ENCODE peak calls at places on chromosomes 2 and 18, in seven cellular contexts. Z, A, Q, L, U, P and W are unnamed samples.

GRCh38 chr2:62631160-62632085 is 74.1 kb upstream of the EHBP1 start:
- DNase-seq in Z (no peak), A (no peak), Q (no peak), L (no peak), U (no peak), P (no peak), W (no peak)

GRCh38 chr18:31500161-31500688 is 2.2 kb downstream of the DSG2 start:
- DNase-seq in Z (no peak), A (no peak), Q (no peak), L (peak), U (no peak), P (no peak), W (no peak)

GRCh38 chr2:127404466-127405251 is 13.6 kb upstream of the PROC start:
- DNase-seq in Z (no peak), A (no peak), Q (no peak), L (no peak), U (no peak), P (peak), W (no peak)

GRCh38 chr2:179263460-179264237 is 983 bp downstream of the SESTD1 start:
- DNase-seq in Z (no peak), A (peak), Q (no peak), L (peak), U (peak), P (peak), W (peak)

GRCh38 chr2:71892132-71892730 is 255.4 kb downstream of the CYP26B1 start:
- DNase-seq in Z (no peak), A (no peak), Q (no peak), L (no peak), U (no peak), P (peak), W (no peak)

GRCh38 chr2:204945376-204945775 is 400.1 kb downstream of the PARD3B start:
- DNase-seq in Z (no peak), A (no peak), Q (no peak), L (no peak), U (no peak), P (no peak), W (no peak)

GRCh38 chr2:239602290-239603282 is 201.8 kb upstream of the HDAC4 start:
- DNase-seq in Z (no peak), A (no peak), Q (no peak), L (no peak), U (no peak), P (peak), W (peak)

GRCh38 chr2:105519516-105519915 is 120.7 kb upstream of the FHL2 start:
- DNase-seq in Z (no peak), A (no peak), Q (no peak), L (no peak), U (no peak), P (no peak), W (no peak)

GRCh38 chr2:45992021-45992745 is 305.0 kb upstream of the EPAS1 start:
- DNase-seq in Z (no peak), A (no peak), Q (no peak), L (peak), U (peak), P (no peak), W (peak)

GRCh38 chr18:12882416-12882815 is 1.6 kb downstream of the PTPN2 start:
- DNase-seq in Z (no peak), A (no peak), Q (no peak), L (no peak), U (no peak), P (no peak), W (no peak)

GRCh38 chr2:11348209-11348749 is 3.8 kb upstream of the ROCK2 start:
- DNase-seq in Z (no peak), A (no peak), Q (no peak), L (no peak), U (peak), P (no peak), W (peak)

GRCh38 chr18:1392865-1393734 is 488.4 kb downstream of the ADCYAP1 start:
- DNase-seq in Z (no peak), A (no peak), Q (no peak), L (no peak), U (no peak), P (no peak), W (no peak)

GRCh38 chr2:165450141-165450540 is 19.4 kb upstream of the CSRNP3 start:
- DNase-seq in Z (no peak), A (no peak), Q (no peak), L (no peak), U (no peak), P (no peak), W (no peak)

GRCh38 chr2:195782156-195782555 is 125.1 kb downstream of the SLC39A10 start:
- DNase-seq in Z (no peak), A (no peak), Q (no peak), L (no peak), U (no peak), P (no peak), W (no peak)

GRCh38 chr2:159904565-159905281 is 106.7 kb upstream of the CD302 start:
- DNase-seq in Z (peak), A (peak), Q (no peak), L (peak), U (peak), P (peak), W (peak)

GRCh38 chr2:156423674-156424282 is 12.4 kb upstream of the GPD2 start:
- DNase-seq in Z (no peak), A (no peak), Q (no peak), L (no peak), U (no peak), P (no peak), W (no peak)

GRCh38 chr18:3383381-3383915 is 66.5 kb upstream of the TGIF1 start:
- DNase-seq in Z (no peak), A (no peak), Q (no peak), L (no peak), U (no peak), P (no peak), W (no peak)

GRCh38 chr18:65523461-65523860 is 227.4 kb upstream of the CDH7 start:
- DNase-seq in Z (no peak), A (no peak), Q (no peak), L (no peak), U (no peak), P (no peak), W (no peak)

GRCh38 chr2:55051026-55051866 is 995 bp upstream of the RTN4 start:
- DNase-seq in Z (peak), A (no peak), Q (peak), L (peak), U (peak), P (no peak), W (no peak)

GRCh38 chr2:30139131-30139870 is 7.5 kb upstream of the YPEL5 start:
- DNase-seq in Z (no peak), A (no peak), Q (no peak), L (peak), U (no peak), P (no peak), W (no peak)

GRCh38 chr2:47193607-47194006 is 38.5 kb upstream of the STPG4 start:
- DNase-seq in Z (no peak), A (no peak), Q (no peak), L (no peak), U (no peak), P (no peak), W (no peak)

GRCh38 chr2:96763511-96764252 is 3.0 kb downstream of the CNNM4 start:
- DNase-seq in Z (no peak), A (no peak), Q (no peak), L (peak), U (no peak), P (no peak), W (no peak)

GRCh38 chr2:16005819-16006536 is 65.6 kb downstream of the MYCN start:
- DNase-seq in Z (peak), A (no peak), Q (peak), L (peak), U (peak), P (no peak), W (no peak)

GRCh38 chr2:47015730-47016129 is 100.1 kb upstream of the MCFD2 start:
- DNase-seq in Z (no peak), A (no peak), Q (no peak), L (no peak), U (no peak), P (no peak), W (no peak)

GRCh38 chr2:30385327-30385726 is 61.7 kb upstream of the LCLAT1 start:
- DNase-seq in Z (no peak), A (no peak), Q (no peak), L (no peak), U (no peak), P (no peak), W (no peak)

GRCh38 chr2:111196435-111196834 is 75.7 kb downstream of the BCL2L11 start:
- DNase-seq in Z (no peak), A (no peak), Q (no peak), L (no peak), U (no peak), P (no peak), W (no peak)

GRCh38 chr2:206084870-206085741 is 868 bp downstream of the INO80D start:
- DNase-seq in Z (no peak), A (no peak), Q (no peak), L (peak), U (peak), P (peak), W (peak)

GRCh38 chr18:12726774-12727550 is 24.1 kb downstream of the PSMG2 start:
- DNase-seq in Z (no peak), A (no peak), Q (peak), L (peak), U (peak), P (no peak), W (no peak)

GRCh38 chr2:44948565-44949328 is 7.2 kb downstream of the SIX3 start:
- DNase-seq in Z (no peak), A (no peak), Q (no peak), L (no peak), U (no peak), P (peak), W (no peak)

GRCh38 chr2:216601632-216602409 is 31.4 kb upstream of the IGFBP2 start:
- DNase-seq in Z (no peak), A (no peak), Q (no peak), L (no peak), U (no peak), P (no peak), W (no peak)

DNA sequence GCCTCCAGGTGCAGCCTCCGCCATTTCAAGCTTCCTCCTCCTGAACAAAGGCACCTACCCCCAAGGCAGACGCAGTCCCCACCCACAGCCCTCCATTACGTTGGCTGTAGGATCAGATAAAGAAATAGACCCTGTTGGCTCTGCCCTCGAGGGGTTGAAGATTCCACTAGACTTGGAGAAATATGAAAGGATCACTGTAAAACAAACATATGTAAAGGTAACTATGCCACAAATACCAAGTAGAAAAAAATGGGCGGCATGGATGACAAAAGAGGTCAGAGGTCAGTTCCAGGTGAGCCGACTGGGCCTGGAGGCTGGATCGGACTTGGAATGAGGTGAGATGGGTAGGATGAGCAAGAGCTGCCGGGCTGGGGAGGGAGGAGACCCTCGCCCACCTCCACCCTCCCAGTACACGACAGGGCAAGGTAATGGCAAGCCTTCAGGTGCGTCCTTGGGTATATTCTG is 84.8 kb upstream of the POMC start:
- DNase-seq in Z (no peak), A (no peak), Q (no peak), L (no peak), U (no peak), P (no peak), W (no peak)
- H3K4me3 ChIP-seq in Z (peak), A (no peak), Q (no peak), L (peak), U (peak), P (no peak), W (no peak)

DNA sequence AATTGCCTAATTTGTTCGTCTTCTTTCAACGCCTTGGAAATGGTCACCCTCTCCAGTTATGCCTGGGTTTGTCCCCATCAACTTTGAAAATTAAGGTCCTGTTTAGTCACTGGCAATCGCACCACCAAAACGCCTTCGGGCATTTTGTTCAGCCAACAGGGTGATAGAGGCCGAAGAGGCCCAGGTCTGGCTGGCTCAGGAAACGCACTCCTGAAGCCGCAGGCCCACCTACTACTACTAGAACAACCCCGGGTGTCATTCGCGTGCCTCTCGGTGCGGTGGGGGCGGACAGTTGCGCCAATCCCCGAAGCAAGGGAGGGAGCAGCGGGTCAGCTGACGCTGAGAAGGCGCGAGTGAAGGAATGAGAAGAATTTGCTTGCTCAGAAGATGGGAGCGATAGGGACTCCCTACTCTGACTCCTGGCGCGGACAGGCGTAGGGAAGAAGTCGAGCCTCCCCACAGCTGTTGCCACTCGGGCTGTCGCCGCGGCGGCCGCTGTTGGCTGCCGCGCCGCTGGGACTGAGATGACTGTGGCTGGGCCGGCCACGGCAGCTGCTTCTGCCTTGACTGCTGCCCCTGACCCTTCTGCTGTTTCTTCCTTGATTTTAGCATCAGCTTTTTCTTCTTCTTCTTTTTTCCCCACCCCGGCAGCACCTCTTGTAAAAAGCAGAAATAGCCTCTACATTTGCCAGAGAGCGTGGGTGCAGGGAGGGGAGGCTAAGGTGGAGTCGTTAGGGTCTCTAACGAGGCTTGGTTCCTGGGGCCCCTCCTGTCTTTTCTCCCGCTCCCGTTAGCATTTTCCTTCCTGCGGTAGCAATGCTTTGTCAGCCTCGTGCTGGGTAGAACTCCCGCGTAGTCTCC is 387.6 kb downstream of the FIGN start:
- DNase-seq in Z (peak), A (no peak), Q (peak), L (peak), U (peak), P (peak), W (peak)
- TF ChIP-seq POLR2A in Z (no peak), A (no peak), Q (no peak), L (no peak), U (no peak), P (no peak), W (no peak)

DNA sequence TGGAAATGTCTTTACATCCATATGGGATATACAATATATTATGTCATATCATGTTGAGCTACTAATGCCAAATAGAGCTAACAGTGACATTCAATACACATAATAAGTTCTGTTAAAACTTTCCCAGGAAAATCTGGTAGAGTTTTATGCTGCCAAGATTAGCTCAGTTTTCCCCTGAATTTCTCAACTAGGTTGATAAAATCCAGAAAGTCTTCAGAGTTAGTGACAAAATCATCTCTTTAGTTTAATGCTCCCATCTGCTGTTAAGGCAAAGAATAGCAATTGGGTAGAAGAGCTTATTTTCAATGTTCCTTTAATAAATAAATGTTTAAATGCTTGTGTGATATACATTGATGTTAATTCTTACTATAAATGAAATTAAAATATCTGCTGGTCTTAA is 10.0 kb downstream of the COL3A1 start:
- DNase-seq in Z (no peak), A (no peak), Q (no peak), L (no peak), U (no peak), P (no peak), W (no peak)
- TF ChIP-seq CTCF in Z (peak), A (peak), Q (peak), L (no peak), U (no peak), P (no peak), W (no peak)

GRCh38 chr2:112540906-112541305 is 1.4 kb upstream of the POLR1B start:
- DNase-seq in Z (no peak), A (no peak), Q (no peak), L (no peak), U (no peak), P (no peak), W (no peak)
- H3K4me3 ChIP-seq in Z (no peak), A (no peak), Q (peak), L (peak), U (peak), P (no peak), W (no peak)

GRCh38 chr2:61538920-61539559 is 884 bp upstream of the XPO1 start:
- DNase-seq in Z (no peak), A (no peak), Q (peak), L (peak), U (no peak), P (no peak), W (no peak)
- TF ChIP-seq POLR2A in Z (no peak), A (no peak), Q (no peak), L (no peak), U (no peak), P (no peak), W (no peak)

DNA sequence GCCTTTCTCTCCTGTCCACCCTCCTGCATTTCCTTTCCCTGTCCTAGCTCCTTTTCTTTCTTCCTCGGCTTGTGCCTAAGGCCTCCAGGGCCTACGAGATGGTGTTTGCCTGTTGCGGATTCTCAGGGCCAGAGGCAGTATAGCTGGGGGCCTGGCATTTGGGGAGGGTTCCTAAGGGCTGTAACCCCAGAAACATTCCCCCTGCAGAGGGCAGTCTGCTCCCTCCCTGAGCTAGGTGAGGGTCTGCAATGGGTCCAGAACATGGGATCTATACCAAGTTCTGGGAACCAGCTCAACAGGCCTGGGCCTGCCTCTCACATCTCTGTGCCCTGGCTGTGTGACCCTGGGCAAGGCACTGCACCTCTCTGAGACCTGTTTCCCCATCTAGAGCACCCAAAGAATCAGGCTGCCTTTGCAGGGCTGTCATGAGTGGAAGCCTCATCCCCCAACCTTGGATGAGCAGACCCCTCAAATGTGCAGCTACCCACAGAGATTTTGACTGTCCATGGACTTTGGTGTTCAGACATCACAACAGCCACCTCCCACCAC is 97.5 kb downstream of the GLI2 start:
- DNase-seq in Z (no peak), A (no peak), Q (no peak), L (no peak), U (no peak), P (peak), W (no peak)
- TF ChIP-seq CTCF in Z (no peak), A (no peak), Q (no peak), L (no peak), U (no peak), P (no peak), W (no peak)

GRCh38 chr2:200042944-200043343 is 87.6 kb downstream of the MAIP1 start:
- DNase-seq in Z (no peak), A (no peak), Q (no peak), L (no peak), U (no peak), P (no peak), W (no peak)

GRCh38 chr2:200039847-200040246 is 84.5 kb downstream of the MAIP1 start:
- DNase-seq in Z (no peak), A (no peak), Q (no peak), L (no peak), U (no peak), P (no peak), W (no peak)

GRCh38 chr2:200042102-200042735 is 86.8 kb downstream of the MAIP1 start:
- DNase-seq in Z (no peak), A (no peak), Q (no peak), L (no peak), U (no peak), P (no peak), W (no peak)

GRCh38 chr2:200040251-200040650 is 84.9 kb downstream of the MAIP1 start:
- DNase-seq in Z (no peak), A (no peak), Q (no peak), L (no peak), U (no peak), P (no peak), W (no peak)

DNA sequence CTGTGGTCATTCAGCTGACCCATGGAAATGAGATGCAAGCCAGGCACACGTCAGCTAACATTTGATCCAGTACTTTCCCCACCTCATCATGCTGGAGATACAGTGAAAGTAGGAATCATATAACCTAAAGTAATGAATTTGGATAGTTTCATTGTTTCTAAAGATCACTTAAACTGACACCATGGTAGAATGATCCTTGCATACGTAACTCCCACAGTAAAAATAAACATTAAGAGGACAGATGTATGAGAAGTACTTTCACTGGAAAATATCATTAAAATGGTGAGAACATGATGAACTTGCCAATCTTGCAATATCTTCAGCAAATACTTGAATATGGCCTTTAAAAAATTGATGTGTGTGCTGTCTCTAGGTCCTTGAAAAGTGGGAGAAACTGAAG is 85.4 kb downstream of the MAIP1 start:
- DNase-seq in Z (no peak), A (no peak), Q (no peak), L (no peak), U (no peak), P (no peak), W (no peak)
- H3K4me3 ChIP-seq in Z (no peak), A (no peak), Q (no peak), L (no peak), U (no peak), P (no peak), W (no peak)

DNA sequence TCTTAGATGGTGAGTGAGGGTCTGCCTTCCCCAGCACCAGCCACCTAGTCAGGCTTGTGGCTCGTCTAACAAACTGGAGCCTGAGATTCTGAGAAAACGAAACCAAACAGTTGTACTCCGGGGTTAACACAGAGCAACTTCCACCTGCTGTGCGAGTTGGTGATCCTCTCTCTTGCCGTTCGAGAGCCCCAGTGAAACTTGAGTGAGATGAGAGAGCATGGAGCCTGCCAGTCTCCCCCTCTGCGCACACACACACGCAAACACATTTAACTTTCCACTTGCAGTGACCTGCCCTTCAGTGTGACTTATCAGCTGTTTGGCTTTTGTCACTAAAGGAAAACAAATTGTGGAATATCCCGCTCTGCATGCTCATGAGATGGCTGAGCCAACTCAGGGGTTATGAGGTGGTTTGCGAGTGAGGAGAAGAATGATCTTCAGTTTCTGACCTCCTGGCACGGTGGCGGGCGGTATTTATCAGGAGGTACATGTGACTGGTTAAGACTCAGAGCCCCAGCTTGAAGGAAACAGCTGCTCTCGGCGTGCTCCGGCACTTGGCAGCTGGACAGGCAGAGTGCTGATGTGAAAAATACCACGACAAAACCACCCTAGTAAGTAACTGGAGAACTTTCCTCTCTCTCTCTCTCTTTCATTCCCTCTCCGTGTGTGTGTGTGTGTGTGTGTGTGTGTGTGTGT is at the start of gene RASGRP3:
- DNase-seq in Z (peak), A (peak), Q (peak), L (peak), U (peak), P (peak), W (peak)
- TF ChIP-seq POLR2A in Z (no peak), A (no peak), Q (no peak), L (peak), U (no peak), P (peak), W (peak)